ENCODE peak calls at places on chromosomes 7 and 10, in six cellular contexts. One of them, this sample, is unnamed.

GRCh38 chr7:98294798-98295382 is 13.4 kb downstream of the BRI3 start:
- DNase-seq in astrocyte: no peak
- DNase-seq in AG09309: no peak
- DNase-seq in HCT116: peak
- DNase-seq in coronary artery: no peak
- DNase-seq in thoracic aorta: no peak
- DNase-seq in this sample: no peak

GRCh38 chr7:128032605-128033235 is 1.5 kb upstream of the LRRC4 start:
- DNase-seq in coronary artery: no peak
- DNase-seq in astrocyte: no peak
- DNase-seq in HCT116: no peak
- DNase-seq in thoracic aorta: no peak
- DNase-seq in AG09309: no peak
- DNase-seq in this sample: no peak

GRCh38 chr10:50386992-50387735 is 135.8 kb upstream of the ASAH2 start:
- DNase-seq in HCT116: no peak
- DNase-seq in astrocyte: no peak
- DNase-seq in thoracic aorta: no peak
- DNase-seq in coronary artery: no peak
- DNase-seq in AG09309: no peak
- DNase-seq in this sample: no peak

GRCh38 chr10:89476150-89476549 is 59.2 kb downstream of the SLC16A12 start:
- DNase-seq in coronary artery: no peak
- DNase-seq in astrocyte: no peak
- DNase-seq in HCT116: no peak
- DNase-seq in AG09309: no peak
- DNase-seq in thoracic aorta: no peak
- DNase-seq in this sample: no peak

GRCh38 chr10:89627863-89628262 is 17.2 kb downstream of the PANK1 start:
- DNase-seq in coronary artery: no peak
- DNase-seq in astrocyte: no peak
- DNase-seq in HCT116: no peak
- DNase-seq in AG09309: no peak
- DNase-seq in thoracic aorta: no peak
- DNase-seq in this sample: no peak

GRCh38 chr10:62038609-62039190 is 137.2 kb downstream of the ARID5B start:
- DNase-seq in astrocyte: peak
- DNase-seq in thoracic aorta: no peak
- DNase-seq in AG09309: no peak
- DNase-seq in HCT116: peak
- DNase-seq in coronary artery: no peak
- DNase-seq in this sample: no peak

GRCh38 chr7:111242361-111242760 is 151.4 kb downstream of the LRRN3 start:
- DNase-seq in coronary artery: no peak
- DNase-seq in astrocyte: no peak
- DNase-seq in AG09309: no peak
- DNase-seq in HCT116: no peak
- DNase-seq in thoracic aorta: no peak
- DNase-seq in this sample: no peak

GRCh38 chr7:104980969-104981670 is 32.9 kb upstream of the KMT2E start:
- DNase-seq in thoracic aorta: no peak
- DNase-seq in HCT116: peak
- DNase-seq in AG09309: no peak
- DNase-seq in coronary artery: no peak
- DNase-seq in astrocyte: no peak
- DNase-seq in this sample: no peak

GRCh38 chr10:97584060-97584797 is at the start of gene HOGA1:
- DNase-seq in coronary artery: peak
- DNase-seq in AG09309: peak
- DNase-seq in astrocyte: peak
- DNase-seq in HCT116: peak
- DNase-seq in thoracic aorta: peak
- DNase-seq in this sample: no peak

GRCh38 chr10:127332631-127333030 is 136.2 kb upstream of the INSYN2A start:
- DNase-seq in AG09309: no peak
- DNase-seq in coronary artery: no peak
- DNase-seq in HCT116: no peak
- DNase-seq in thoracic aorta: no peak
- DNase-seq in astrocyte: no peak
- DNase-seq in this sample: no peak

GRCh38 chr7:138843632-138844580 is 45.9 kb upstream of the ATP6V0A4 start:
- DNase-seq in HCT116: no peak
- DNase-seq in coronary artery: no peak
- DNase-seq in AG09309: no peak
- DNase-seq in thoracic aorta: no peak
- DNase-seq in astrocyte: no peak
- DNase-seq in this sample: no peak

GRCh38 chr10:70164179-70164578 is 6.1 kb downstream of the SAR1A start:
- DNase-seq in thoracic aorta: no peak
- DNase-seq in HCT116: no peak
- DNase-seq in astrocyte: no peak
- DNase-seq in coronary artery: no peak
- DNase-seq in AG09309: no peak
- DNase-seq in this sample: no peak

GRCh38 chr7:73742338-73742752 is 3.7 kb upstream of the ABHD11 start:
- DNase-seq in coronary artery: no peak
- DNase-seq in thoracic aorta: no peak
- DNase-seq in astrocyte: no peak
- DNase-seq in HCT116: no peak
- DNase-seq in AG09309: no peak
- DNase-seq in this sample: no peak

GRCh38 chr7:65221683-65222082 is 152.0 kb upstream of the ZNF92 start:
- DNase-seq in thoracic aorta: no peak
- DNase-seq in astrocyte: no peak
- DNase-seq in AG09309: no peak
- DNase-seq in coronary artery: no peak
- DNase-seq in HCT116: no peak
- DNase-seq in this sample: no peak

GRCh38 chr10:125878957-125879835 is 1.9 kb downstream of the DHX32 start:
- DNase-seq in astrocyte: peak
- DNase-seq in AG09309: peak
- DNase-seq in thoracic aorta: no peak
- DNase-seq in coronary artery: no peak
- DNase-seq in HCT116: peak
- DNase-seq in this sample: no peak

GRCh38 chr10:58797356-58797755 is 284.7 kb downstream of the BICC1 start:
- DNase-seq in AG09309: no peak
- DNase-seq in coronary artery: no peak
- DNase-seq in thoracic aorta: no peak
- DNase-seq in HCT116: no peak
- DNase-seq in astrocyte: peak
- DNase-seq in this sample: no peak

GRCh38 chr10:132939957-132940790 is 2.2 kb downstream of the CFAP46 start:
- DNase-seq in astrocyte: peak
- DNase-seq in coronary artery: no peak
- DNase-seq in HCT116: no peak
- DNase-seq in thoracic aorta: no peak
- DNase-seq in AG09309: no peak
- DNase-seq in this sample: no peak

GRCh38 chr7:92609921-92610518 is 19.8 kb upstream of the FAM133B start:
- DNase-seq in HCT116: no peak
- DNase-seq in thoracic aorta: no peak
- DNase-seq in AG09309: no peak
- DNase-seq in astrocyte: no peak
- DNase-seq in coronary artery: no peak
- DNase-seq in this sample: no peak

GRCh38 chr10:22381262-22381661 is 36.0 kb downstream of the SPAG6 start:
- DNase-seq in AG09309: no peak
- DNase-seq in thoracic aorta: no peak
- DNase-seq in coronary artery: no peak
- DNase-seq in astrocyte: no peak
- DNase-seq in HCT116: no peak
- DNase-seq in this sample: no peak

GRCh38 chr10:48456361-48456804 is 148.5 kb downstream of the ARHGAP22 start:
- DNase-seq in astrocyte: no peak
- DNase-seq in AG09309: no peak
- DNase-seq in HCT116: no peak
- DNase-seq in thoracic aorta: no peak
- DNase-seq in coronary artery: peak
- DNase-seq in this sample: peak

GRCh38 chr7:158740657-158741293 is 36.2 kb upstream of the NCAPG2 start:
- DNase-seq in thoracic aorta: no peak
- DNase-seq in coronary artery: no peak
- DNase-seq in HCT116: no peak
- DNase-seq in AG09309: peak
- DNase-seq in astrocyte: peak
- DNase-seq in this sample: no peak

GRCh38 chr7:28903779-28904538 is 54.2 kb downstream of the TRIL start:
- DNase-seq in thoracic aorta: no peak
- DNase-seq in AG09309: no peak
- DNase-seq in coronary artery: no peak
- DNase-seq in HCT116: no peak
- DNase-seq in astrocyte: no peak
- DNase-seq in this sample: no peak

DNA sequence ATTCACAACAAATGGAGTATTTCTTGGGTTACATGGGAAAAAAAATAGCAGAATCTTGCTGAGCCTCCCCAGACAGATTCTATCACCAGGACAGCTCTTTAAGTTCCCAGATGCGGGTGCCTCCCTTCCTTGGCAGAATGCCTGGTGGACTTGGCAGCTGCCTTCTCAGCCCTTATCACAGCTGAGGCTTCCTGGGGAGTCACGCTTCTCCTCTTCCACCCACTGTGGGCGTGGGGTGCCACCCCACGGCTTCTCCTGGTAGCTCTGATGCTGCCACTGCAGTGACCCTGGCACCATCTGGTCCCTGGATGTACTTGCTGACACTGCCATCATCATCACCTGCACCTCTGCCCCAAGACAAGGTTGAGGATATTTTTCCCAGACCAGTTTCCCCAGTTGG is 16.2 kb upstream of the NME8 start:
- DNase-seq in thoracic aorta: peak
- DNase-seq in HCT116: no peak
- DNase-seq in coronary artery: no peak
- DNase-seq in astrocyte: no peak
- DNase-seq in AG09309: no peak
- DNase-seq in this sample: no peak
- TF ChIP-seq CTCF in thoracic aorta: no peak
- TF ChIP-seq CTCF in HCT116: no peak
- TF ChIP-seq CTCF in coronary artery: no peak
- TF ChIP-seq CTCF in astrocyte: no peak
- TF ChIP-seq CTCF in AG09309: no peak
- TF ChIP-seq CTCF in this sample: no peak

DNA sequence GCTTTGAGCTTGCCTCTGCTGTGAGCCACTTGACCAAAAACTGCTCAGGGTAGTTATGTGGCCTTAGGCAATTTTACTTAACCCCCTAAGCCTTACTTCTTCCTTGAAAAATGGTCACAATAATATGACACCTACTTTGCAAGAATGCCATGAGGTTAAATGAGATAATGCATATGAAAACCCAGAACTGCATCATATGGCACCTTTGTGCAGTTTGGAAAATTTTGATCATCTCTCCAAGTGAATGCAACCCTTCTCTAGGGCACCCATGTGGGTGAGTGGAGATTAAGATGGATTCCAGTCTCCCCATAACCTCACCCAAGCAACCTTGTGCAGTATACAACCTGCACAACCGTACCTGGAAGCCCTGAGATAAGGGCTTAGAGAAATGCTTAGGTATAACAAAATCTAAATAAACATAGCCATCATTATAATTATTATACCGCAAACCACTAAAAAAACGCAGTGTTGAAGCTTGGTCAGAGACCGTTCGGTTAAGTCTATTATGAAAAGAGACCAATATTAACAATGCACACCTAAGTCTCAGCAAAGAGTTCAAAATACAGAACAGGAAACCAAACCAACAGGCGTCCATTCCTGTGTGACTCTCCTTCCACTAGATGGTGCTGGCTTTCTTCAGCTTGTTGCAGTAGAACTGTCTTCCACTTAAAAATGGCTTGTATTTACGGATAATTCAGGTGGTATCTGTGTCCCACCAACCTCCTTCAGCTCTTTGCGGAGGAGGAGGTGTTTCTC is 21.0 kb upstream of the ASB15 start:
- DNase-seq in thoracic aorta: no peak
- DNase-seq in HCT116: peak
- DNase-seq in coronary artery: no peak
- DNase-seq in astrocyte: peak
- DNase-seq in AG09309: peak
- DNase-seq in this sample: no peak
- TF ChIP-seq CTCF in thoracic aorta: no peak
- TF ChIP-seq CTCF in HCT116: peak
- TF ChIP-seq CTCF in coronary artery: no peak
- TF ChIP-seq CTCF in astrocyte: peak
- TF ChIP-seq CTCF in AG09309: peak
- TF ChIP-seq CTCF in this sample: peak

DNA sequence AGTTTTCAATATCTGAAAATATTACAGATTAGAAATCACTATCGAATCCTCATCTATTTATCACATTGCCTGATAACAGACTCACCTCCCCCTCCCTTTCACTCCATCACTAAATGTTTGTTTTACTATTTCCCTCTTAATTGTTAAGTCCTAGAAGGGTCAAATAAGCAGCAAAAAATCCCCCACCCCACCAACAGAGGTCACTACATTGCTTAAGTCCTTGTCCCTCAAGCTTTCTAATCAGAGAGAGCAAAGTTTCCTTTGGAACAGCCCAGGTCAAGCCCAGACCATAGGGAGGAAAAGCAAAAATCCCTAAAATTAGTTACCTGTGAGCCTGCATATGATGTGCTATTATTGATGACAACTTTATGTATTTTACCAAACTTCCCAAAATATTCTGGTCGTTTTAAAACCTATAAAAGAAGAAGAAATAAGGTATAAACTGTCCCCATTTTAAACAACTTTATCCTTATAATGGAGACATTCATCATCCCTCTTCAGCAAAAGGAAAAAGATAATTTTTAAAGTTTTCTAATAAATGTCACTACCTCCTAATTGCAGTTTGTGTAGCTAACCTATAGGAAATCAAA is 95.0 kb downstream of the CNOT4 start:
- DNase-seq in AG09309: peak
- DNase-seq in thoracic aorta: no peak
- DNase-seq in astrocyte: peak
- DNase-seq in coronary artery: no peak
- DNase-seq in HCT116: peak
- DNase-seq in this sample: no peak
- TF ChIP-seq CTCF in AG09309: peak
- TF ChIP-seq CTCF in thoracic aorta: no peak
- TF ChIP-seq CTCF in astrocyte: peak
- TF ChIP-seq CTCF in coronary artery: no peak
- TF ChIP-seq CTCF in HCT116: peak
- TF ChIP-seq CTCF in this sample: peak

GRCh38 chr10:3475367-3475766 is 302.8 kb upstream of the PITRM1 start:
- DNase-seq in AG09309: no peak
- DNase-seq in coronary artery: no peak
- DNase-seq in astrocyte: no peak
- DNase-seq in thoracic aorta: no peak
- DNase-seq in HCT116: no peak
- DNase-seq in this sample: no peak

GRCh38 chr10:3477683-3478082 is 305.1 kb upstream of the PITRM1 start:
- DNase-seq in thoracic aorta: no peak
- DNase-seq in astrocyte: peak
- DNase-seq in coronary artery: no peak
- DNase-seq in HCT116: no peak
- DNase-seq in AG09309: no peak
- DNase-seq in this sample: no peak

GRCh38 chr10:3478153-3478552 is 305.6 kb upstream of the PITRM1 start:
- DNase-seq in coronary artery: no peak
- DNase-seq in AG09309: no peak
- DNase-seq in thoracic aorta: no peak
- DNase-seq in HCT116: no peak
- DNase-seq in astrocyte: no peak
- DNase-seq in this sample: no peak

GRCh38 chr10:3476186-3476585 is 303.6 kb upstream of the PITRM1 start:
- DNase-seq in thoracic aorta: no peak
- DNase-seq in HCT116: no peak
- DNase-seq in AG09309: no peak
- DNase-seq in astrocyte: no peak
- DNase-seq in coronary artery: no peak
- DNase-seq in this sample: no peak

GRCh38 chr10:3476640-3477448 is 304.3 kb upstream of the PITRM1 start:
- DNase-seq in coronary artery: no peak
- DNase-seq in thoracic aorta: no peak
- DNase-seq in HCT116: no peak
- DNase-seq in astrocyte: no peak
- DNase-seq in AG09309: no peak
- DNase-seq in this sample: no peak
- TF ChIP-seq CTCF in coronary artery: no peak
- TF ChIP-seq CTCF in thoracic aorta: no peak
- TF ChIP-seq CTCF in HCT116: peak
- TF ChIP-seq CTCF in astrocyte: no peak
- TF ChIP-seq CTCF in AG09309: no peak
- TF ChIP-seq CTCF in this sample: peak